ENCODE peak calls at places on chromosomes 16 and 17, in seven cellular contexts. One of them, this sample, is unnamed.

GRCh38 chr17:17816240-17816814 is 20.5 kb downstream of the SREBF1 start:
- DNase-seq in T47D: no peak
- DNase-seq in SK-N-SH: no peak
- DNase-seq in H1: no peak
- DNase-seq in HCT116: no peak
- DNase-seq in K562: no peak
- DNase-seq in HepG2: no peak
- DNase-seq in this sample: no peak

GRCh38 chr16:70746708-70747424 is 54.1 kb downstream of the VAC14 start:
- DNase-seq in T47D: peak; percentile 83
- DNase-seq in SK-N-SH: no peak
- DNase-seq in H1: no peak
- DNase-seq in HCT116: peak; percentile 75
- DNase-seq in K562: peak; percentile 79
- DNase-seq in HepG2: peak; percentile 99
- DNase-seq in this sample: no peak

GRCh38 chr17:40500190-40500589 is 1.2 kb downstream of the TNS4 start:
- DNase-seq in T47D: no peak
- DNase-seq in SK-N-SH: no peak
- DNase-seq in H1: no peak
- DNase-seq in HCT116: no peak
- DNase-seq in K562: no peak
- DNase-seq in HepG2: no peak
- DNase-seq in this sample: no peak

GRCh38 chr17:82371333-82372062 is at the start of gene UTS2R:
- DNase-seq in T47D: no peak
- DNase-seq in SK-N-SH: peak; percentile 79
- DNase-seq in H1: no peak
- DNase-seq in HCT116: no peak
- DNase-seq in K562: no peak
- DNase-seq in HepG2: no peak
- DNase-seq in this sample: no peak

GRCh38 chr17:64661981-64662773 is at the start of gene SMURF2:
- DNase-seq in T47D: peak; percentile 94
- DNase-seq in SK-N-SH: peak; percentile 100
- DNase-seq in H1: peak; percentile 17
- DNase-seq in HCT116: no peak
- DNase-seq in K562: peak; percentile 94
- DNase-seq in HepG2: peak; percentile 56
- DNase-seq in this sample: no peak

GRCh38 chr17:63189082-63189481 is 223.0 kb downstream of the TANC2 start:
- DNase-seq in T47D: no peak
- DNase-seq in SK-N-SH: no peak
- DNase-seq in H1: no peak
- DNase-seq in HCT116: no peak
- DNase-seq in K562: no peak
- DNase-seq in HepG2: no peak
- DNase-seq in this sample: no peak

GRCh38 chr16:6382787-6383515 is 949.7 kb upstream of the RBFOX1 start:
- DNase-seq in T47D: no peak
- DNase-seq in SK-N-SH: no peak
- DNase-seq in H1: no peak
- DNase-seq in HCT116: no peak
- DNase-seq in K562: no peak
- DNase-seq in HepG2: no peak
- DNase-seq in this sample: no peak

GRCh38 chr16:69314534-69314933 is 3.4 kb downstream of the VPS4A start:
- DNase-seq in T47D: no peak
- DNase-seq in SK-N-SH: no peak
- DNase-seq in H1: no peak
- DNase-seq in HCT116: no peak
- DNase-seq in K562: no peak
- DNase-seq in HepG2: no peak
- DNase-seq in this sample: no peak

GRCh38 chr17:27471321-27472269 is 15.3 kb downstream of the KSR1 start:
- DNase-seq in T47D: no peak
- DNase-seq in SK-N-SH: no peak
- DNase-seq in H1: no peak
- DNase-seq in HCT116: peak; percentile 41
- DNase-seq in K562: no peak
- DNase-seq in HepG2: no peak
- DNase-seq in this sample: peak; percentile 97

GRCh38 chr16:22012241-22012640 is 4.3 kb downstream of the MOSMO start:
- DNase-seq in T47D: no peak
- DNase-seq in SK-N-SH: no peak
- DNase-seq in H1: no peak
- DNase-seq in HCT116: no peak
- DNase-seq in K562: no peak
- DNase-seq in HepG2: no peak
- DNase-seq in this sample: no peak

GRCh38 chr17:62819511-62820221 is 11.6 kb upstream of the MARCHF10 start:
- DNase-seq in T47D: peak; percentile 88
- DNase-seq in SK-N-SH: peak; percentile 56
- DNase-seq in H1: no peak
- DNase-seq in HCT116: peak; percentile 71
- DNase-seq in K562: no peak
- DNase-seq in HepG2: peak; percentile 78
- DNase-seq in this sample: no peak

GRCh38 chr17:16423226-16423872 is 8.0 kb downstream of the TRPV2 start:
- DNase-seq in T47D: no peak
- DNase-seq in SK-N-SH: no peak
- DNase-seq in H1: no peak
- DNase-seq in HCT116: no peak
- DNase-seq in K562: no peak
- DNase-seq in HepG2: no peak
- DNase-seq in this sample: no peak

GRCh38 chr17:15257316-15257925 is 7.7 kb downstream of the PMP22 start:
- DNase-seq in T47D: peak; percentile 37
- DNase-seq in SK-N-SH: peak; percentile 83
- DNase-seq in H1: no peak
- DNase-seq in HCT116: peak; percentile 59
- DNase-seq in K562: peak; percentile 71
- DNase-seq in HepG2: peak; percentile 61
- DNase-seq in this sample: peak; percentile 19

GRCh38 chr16:50265260-50265659 is 1.1 kb upstream of the ADCY7 start:
- DNase-seq in T47D: no peak
- DNase-seq in SK-N-SH: peak; percentile 62
- DNase-seq in H1: no peak
- DNase-seq in HCT116: peak; percentile 33
- DNase-seq in K562: peak; percentile 38
- DNase-seq in HepG2: peak; percentile 69
- DNase-seq in this sample: no peak

GRCh38 chr17:63834431-63835166 is 7.1 kb upstream of the FTSJ3 start:
- DNase-seq in T47D: peak; percentile 51
- DNase-seq in SK-N-SH: peak; percentile 87
- DNase-seq in H1: peak; percentile 54
- DNase-seq in HCT116: peak; percentile 83
- DNase-seq in K562: peak; percentile 54
- DNase-seq in HepG2: peak; percentile 81
- DNase-seq in this sample: no peak

GRCh38 chr17:59154335-59154720 is 658 bp downstream of the SKA2 start:
- DNase-seq in T47D: no peak
- DNase-seq in SK-N-SH: peak; percentile 53
- DNase-seq in H1: no peak
- DNase-seq in HCT116: no peak
- DNase-seq in K562: peak; percentile 23
- DNase-seq in HepG2: peak; percentile 41
- DNase-seq in this sample: no peak

GRCh38 chr17:8482546-8482945 is 46.9 kb downstream of the NDEL1 start:
- DNase-seq in T47D: no peak
- DNase-seq in SK-N-SH: no peak
- DNase-seq in H1: no peak
- DNase-seq in HCT116: no peak
- DNase-seq in K562: no peak
- DNase-seq in HepG2: no peak
- DNase-seq in this sample: no peak

DNA sequence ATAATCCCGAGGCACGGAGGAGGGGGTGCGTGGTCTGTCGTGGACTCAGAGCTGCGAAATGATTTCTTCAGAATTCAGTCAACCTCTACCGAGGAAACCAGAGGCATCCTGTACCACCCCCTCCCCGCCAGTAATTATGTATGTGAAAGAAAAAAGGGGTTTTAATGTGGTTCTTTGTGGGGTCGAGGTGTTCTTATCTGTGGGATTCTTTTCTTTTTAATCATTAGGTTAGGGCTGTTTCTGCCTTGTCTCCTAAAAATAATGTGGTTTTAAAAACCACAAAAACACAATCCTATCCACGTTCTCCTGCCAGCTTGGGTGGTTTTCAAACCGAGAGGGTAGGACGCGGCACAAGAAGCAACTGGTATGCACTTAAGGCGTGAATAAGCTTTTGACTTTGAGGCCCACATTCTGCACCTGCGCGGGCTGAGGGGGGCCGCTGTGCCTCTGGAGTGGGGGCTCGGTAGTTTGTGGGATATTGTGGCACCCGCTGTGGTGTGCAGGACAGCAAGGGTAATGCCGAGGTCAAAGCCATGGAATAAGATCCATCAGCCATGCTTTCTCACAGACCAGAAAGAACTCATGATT is 1.0 kb downstream of the SLC47A1 start:
- DNase-seq in T47D: no peak
- DNase-seq in SK-N-SH: no peak
- DNase-seq in H1: no peak
- DNase-seq in HCT116: no peak
- DNase-seq in K562: no peak
- DNase-seq in HepG2: no peak
- DNase-seq in this sample: no peak
- TF ChIP-seq JUND in T47D: no peak
- TF ChIP-seq JUND in SK-N-SH: no peak
- TF ChIP-seq JUND in H1: no peak
- TF ChIP-seq JUND in HCT116: no peak
- TF ChIP-seq JUND in K562: no peak
- TF ChIP-seq JUND in HepG2: no peak
- TF ChIP-seq JUND in this sample: no peak

DNA sequence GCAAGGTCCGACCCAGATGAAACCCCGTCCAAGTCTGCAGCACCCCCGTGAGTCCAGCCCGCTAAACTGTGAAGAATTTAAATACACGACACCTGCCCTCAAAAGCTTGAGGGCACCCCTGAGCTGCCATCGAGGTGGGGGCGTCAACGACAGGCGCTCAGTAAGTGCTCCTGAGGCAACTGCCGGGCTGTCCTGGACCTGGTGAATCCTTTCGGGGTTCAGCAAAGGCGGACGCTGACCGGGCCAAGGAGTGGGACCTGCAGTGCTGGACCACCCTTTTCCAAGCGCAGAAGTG is 512 bp upstream of the ENDOV start:
- DNase-seq in T47D: no peak
- DNase-seq in SK-N-SH: no peak
- DNase-seq in H1: no peak
- DNase-seq in HCT116: no peak
- DNase-seq in K562: peak; percentile 38
- DNase-seq in HepG2: peak; percentile 20
- DNase-seq in this sample: no peak
- TF ChIP-seq JUND in T47D: no peak
- TF ChIP-seq JUND in SK-N-SH: no peak
- TF ChIP-seq JUND in H1: no peak
- TF ChIP-seq JUND in HCT116: no peak
- TF ChIP-seq JUND in K562: no peak
- TF ChIP-seq JUND in HepG2: no peak
- TF ChIP-seq JUND in this sample: no peak

DNA sequence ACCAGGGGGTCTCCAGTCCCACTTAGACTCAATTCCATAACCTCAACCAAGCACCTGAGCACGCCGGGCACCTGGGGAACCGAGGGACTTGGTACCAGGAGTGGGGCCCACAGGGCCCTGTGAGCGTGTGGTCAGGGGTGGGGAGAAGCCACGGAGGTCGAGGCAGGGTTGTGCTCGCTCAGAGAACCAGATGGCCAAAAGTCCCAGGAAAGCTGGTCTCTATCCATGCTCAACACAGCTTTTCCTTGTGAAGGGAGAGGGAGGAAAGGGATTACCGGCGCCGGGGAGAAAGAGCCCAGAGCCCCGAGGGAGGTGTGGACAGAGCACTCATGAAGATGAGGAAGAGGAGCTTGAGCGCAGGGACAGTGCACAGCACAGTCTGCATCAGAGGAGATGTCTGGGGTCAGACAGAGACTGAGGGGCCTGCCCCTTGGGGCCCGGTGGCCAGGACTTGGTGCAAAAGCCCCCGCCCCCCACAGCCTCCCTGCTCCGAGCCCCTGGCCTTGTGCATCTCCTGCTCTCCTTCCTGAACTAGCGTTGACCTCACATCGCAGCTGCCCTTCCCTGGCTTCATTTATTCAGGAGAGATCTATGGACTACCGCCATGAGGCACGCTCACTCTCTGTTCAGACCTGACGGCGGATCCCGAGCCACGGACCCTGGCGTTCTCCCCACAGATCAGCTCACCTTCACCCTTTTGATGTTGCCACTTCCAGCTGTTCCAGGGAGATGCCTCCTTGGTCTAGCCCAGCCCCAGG is 355.4 kb upstream of the TNRC6C start:
- DNase-seq in T47D: no peak
- DNase-seq in SK-N-SH: peak; percentile 23
- DNase-seq in H1: no peak
- DNase-seq in HCT116: no peak
- DNase-seq in K562: no peak
- DNase-seq in HepG2: no peak
- DNase-seq in this sample: no peak
- TF ChIP-seq JUND in T47D: no peak
- TF ChIP-seq JUND in SK-N-SH: no peak
- TF ChIP-seq JUND in H1: no peak
- TF ChIP-seq JUND in HCT116: no peak
- TF ChIP-seq JUND in K562: no peak
- TF ChIP-seq JUND in HepG2: no peak
- TF ChIP-seq JUND in this sample: no peak

GRCh38 chr16:46884513-46885293 is 541 bp downstream of the GPT2 start:
- DNase-seq in T47D: no peak
- DNase-seq in SK-N-SH: peak; percentile 63
- DNase-seq in H1: no peak
- DNase-seq in HCT116: no peak
- DNase-seq in K562: peak; percentile 29
- DNase-seq in HepG2: no peak
- DNase-seq in this sample: no peak
- TF ChIP-seq JUND in T47D: no peak
- TF ChIP-seq JUND in SK-N-SH: no peak
- TF ChIP-seq JUND in H1: no peak
- TF ChIP-seq JUND in HCT116: no peak
- TF ChIP-seq JUND in K562: no peak
- TF ChIP-seq JUND in HepG2: no peak
- TF ChIP-seq JUND in this sample: no peak

This sample was measured in GM12878.